ENCODE peak calls at places on chromosomes 12 and 14, in ten cellular contexts. N, R, J, W, O, G, P, C, Y and Q are unnamed samples.

GRCh38 chr14:63603749-63604277 is 37.9 kb downstream of the WDR89 start:
- DNase-seq in N (no peak), R (no peak), J (no peak), W (no peak), O (no peak), G (no peak), P (no peak), C (no peak), Y (no peak), Q (no peak)

GRCh38 chr14:63891148-63891964 is 38.6 kb downstream of the SYNE2 start:
- DNase-seq in N (no peak), R (peak), J (peak), W (no peak), O (no peak), G (peak), P (no peak), C (no peak), Y (no peak), Q (no peak)

GRCh38 chr12:66403746-66404145 is 101.5 kb downstream of the HELB start:
- DNase-seq in N (no peak), R (no peak), J (no peak), W (no peak), O (no peak), G (no peak), P (no peak), C (no peak), Y (no peak), Q (no peak)

GRCh38 chr12:117209626-117210025 is 19.4 kb upstream of the FBXO21 start:
- DNase-seq in N (no peak), R (no peak), J (no peak), W (no peak), O (no peak), G (no peak), P (no peak), C (no peak), Y (no peak), Q (no peak)

GRCh38 chr14:64060648-64061096 is 207.9 kb downstream of the SYNE2 start:
- DNase-seq in N (no peak), R (peak), J (peak), W (peak), O (no peak), G (no peak), P (no peak), C (peak), Y (no peak), Q (no peak)

GRCh38 chr14:20652996-20653975 is 11.8 kb upstream of the OR6S1 start:
- DNase-seq in N (no peak), R (peak), J (peak), W (peak), O (no peak), G (no peak), P (no peak), C (no peak), Y (no peak), Q (peak)

GRCh38 chr12:44002607-44003006 is 166.7 kb downstream of the TMEM117 start:
- DNase-seq in N (no peak), R (no peak), J (no peak), W (no peak), O (no peak), G (no peak), P (no peak), C (no peak), Y (no peak), Q (no peak)

GRCh38 chr12:57604454-57605307 is at the start of gene DTX3:
- DNase-seq in N (no peak), R (peak), J (peak), W (no peak), O (peak), G (peak), P (no peak), C (no peak), Y (peak), Q (peak)

GRCh38 chr14:65849558-65849957 is 437.0 kb downstream of the FUT8 start:
- DNase-seq in N (no peak), R (no peak), J (no peak), W (no peak), O (no peak), G (no peak), P (no peak), C (no peak), Y (peak), Q (no peak)

GRCh38 chr12:22121224-22121623 is 75.2 kb downstream of the CMAS start:
- DNase-seq in N (no peak), R (no peak), J (peak), W (no peak), O (no peak), G (no peak), P (no peak), C (peak), Y (no peak), Q (no peak)

GRCh38 chr12:3313655-3314305 is 177.2 kb upstream of the PRMT8 start:
- DNase-seq in N (no peak), R (peak), J (peak), W (no peak), O (no peak), G (no peak), P (no peak), C (no peak), Y (no peak), Q (peak)

GRCh38 chr12:104722541-104723534 is 235.3 kb downstream of the SLC41A2 start:
- DNase-seq in N (no peak), R (no peak), J (no peak), W (no peak), O (no peak), G (no peak), P (no peak), C (no peak), Y (no peak), Q (no peak)

GRCh38 chr14:21748869-21749303 is 75.3 kb upstream of the OR4E1 start:
- DNase-seq in N (no peak), R (peak), J (peak), W (no peak), O (no peak), G (no peak), P (no peak), C (peak), Y (no peak), Q (peak)

GRCh38 chr12:4355843-4356327 is 23.6 kb downstream of the FGF23 start:
- DNase-seq in N (no peak), R (peak), J (peak), W (peak), O (no peak), G (no peak), P (no peak), C (peak), Y (no peak), Q (peak)

GRCh38 chr12:127779301-127780045 is 487.5 kb upstream of the TMEM132C start:
- DNase-seq in N (no peak), R (no peak), J (no peak), W (no peak), O (no peak), G (no peak), P (no peak), C (no peak), Y (no peak), Q (peak)

GRCh38 chr12:100265732-100266131 is 1.1 kb downstream of the DEPDC4 start:
- DNase-seq in N (no peak), R (no peak), J (no peak), W (no peak), O (no peak), G (no peak), P (no peak), C (no peak), Y (no peak), Q (no peak)

GRCh38 chr12:132502149-132502881 is 12.4 kb downstream of the FBRSL1 start:
- DNase-seq in N (no peak), R (no peak), J (peak), W (no peak), O (no peak), G (no peak), P (no peak), C (no peak), Y (no peak), Q (no peak)

GRCh38 chr12:62654558-62655241 is 188.1 kb downstream of the MON2 start:
- DNase-seq in N (no peak), R (no peak), J (peak), W (no peak), O (no peak), G (no peak), P (no peak), C (no peak), Y (peak), Q (no peak)

GRCh38 chr12:105476616-105477015 is 146.1 kb downstream of the C12orf75 start:
- DNase-seq in N (no peak), R (no peak), J (no peak), W (no peak), O (no peak), G (no peak), P (no peak), C (no peak), Y (no peak), Q (no peak)

GRCh38 chr12:99810718-99811593 is 163.4 kb downstream of the GARIN6 start:
- DNase-seq in N (no peak), R (peak), J (no peak), W (no peak), O (no peak), G (no peak), P (no peak), C (no peak), Y (no peak), Q (peak)

GRCh38 chr12:109759595-109759994 is 46.0 kb downstream of the FAM222A start:
- DNase-seq in N (no peak), R (no peak), J (peak), W (no peak), O (no peak), G (peak), P (no peak), C (peak), Y (no peak), Q (no peak)

GRCh38 chr14:64640839-64641238 is 63.4 kb upstream of the PLEKHG3 start:
- DNase-seq in N (no peak), R (no peak), J (no peak), W (no peak), O (no peak), G (no peak), P (no peak), C (no peak), Y (no peak), Q (no peak)

GRCh38 chr12:99695050-99695449 is 47.5 kb downstream of the GARIN6 start:
- DNase-seq in N (no peak), R (no peak), J (no peak), W (no peak), O (no peak), G (no peak), P (no peak), C (no peak), Y (no peak), Q (no peak)

GRCh38 chr12:3641428-3641883 is 111.5 kb downstream of the CRACR2A start:
- DNase-seq in N (peak), R (peak), J (no peak), W (peak), O (no peak), G (no peak), P (peak), C (no peak), Y (no peak), Q (peak)

GRCh38 chr14:80110721-80111120 is 100.6 kb downstream of the DIO2 start:
- DNase-seq in N (no peak), R (no peak), J (no peak), W (no peak), O (no peak), G (no peak), P (no peak), C (no peak), Y (no peak), Q (no peak)

GRCh38 chr14:73723799-73724621 is 9.8 kb upstream of the PNMA1 start:
- DNase-seq in N (peak), R (peak), J (peak), W (no peak), O (peak), G (no peak), P (peak), C (no peak), Y (peak), Q (peak)

GRCh38 chr12:116087962-116088361 is 189.5 kb downstream of the MED13L start:
- DNase-seq in N (no peak), R (no peak), J (no peak), W (no peak), O (no peak), G (no peak), P (no peak), C (no peak), Y (no peak), Q (no peak)
- TF ChIP-seq CTCF in N (no peak), R (no peak), J (no peak), W (no peak), O (no peak), G (no peak), P (no peak), C (no peak), Y (no peak), Q (no peak)

DNA sequence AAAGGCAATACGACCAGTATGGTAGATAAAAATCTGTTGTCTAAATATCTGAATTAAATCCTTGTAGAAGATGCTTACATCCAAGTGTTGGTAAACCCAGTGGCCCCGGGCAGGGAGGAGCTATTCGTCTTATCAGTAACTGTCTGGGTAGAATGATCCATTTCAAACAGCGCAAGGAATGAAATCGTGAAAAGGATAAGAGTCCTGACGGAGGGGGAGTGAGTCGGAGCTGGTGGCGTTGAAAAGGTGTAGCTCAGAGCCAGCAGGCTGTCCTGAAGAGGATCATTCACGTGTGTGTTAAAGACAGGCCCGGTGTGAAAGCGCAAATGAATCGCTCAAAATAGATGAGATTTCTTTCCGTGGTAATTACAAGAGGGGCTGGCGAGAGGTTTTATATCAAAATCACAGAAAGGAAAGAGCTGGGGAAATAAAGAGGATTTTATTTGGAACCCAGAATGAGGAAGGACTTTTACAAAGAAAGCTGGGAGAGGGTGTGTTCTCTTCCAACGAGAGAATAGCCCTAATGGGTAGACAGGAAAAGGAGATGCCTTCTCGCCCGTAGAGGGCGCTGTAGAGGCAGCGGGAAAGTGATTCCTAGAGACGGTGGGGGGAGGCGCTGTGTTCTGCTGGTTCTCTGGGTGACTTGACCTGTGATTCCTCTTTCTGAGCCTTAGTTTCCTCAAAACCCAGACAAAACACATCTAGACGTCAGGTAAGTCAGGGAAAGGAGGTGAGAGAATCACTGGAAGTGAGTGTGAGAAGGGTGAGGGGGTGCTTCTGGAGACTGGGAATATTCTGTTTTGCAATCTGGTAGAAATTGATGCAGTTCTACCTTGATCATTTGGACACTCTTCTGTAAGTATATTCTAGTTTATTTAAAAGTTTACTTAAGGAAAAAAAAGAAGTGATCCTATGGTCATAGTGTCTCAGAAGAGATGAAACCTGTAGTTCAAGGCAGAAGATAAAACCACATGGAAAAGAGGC is 39.3 kb downstream of the SRRM4 start:
- DNase-seq in N (no peak), R (peak), J (peak), W (no peak), O (peak), G (peak), P (no peak), C (peak), Y (no peak), Q (no peak)
- TF ChIP-seq CTCF in N (no peak), R (no peak), J (peak), W (peak), O (peak), G (peak), P (no peak), C (no peak), Y (no peak), Q (no peak)

GRCh38 chr12:85949253-85949652 is 75.2 kb downstream of the NTS start:
- DNase-seq in N (no peak), R (no peak), J (peak), W (no peak), O (no peak), G (no peak), P (no peak), C (no peak), Y (no peak), Q (no peak)

GRCh38 chr12:85951823-85952222 is 77.7 kb downstream of the NTS start:
- DNase-seq in N (no peak), R (peak), J (no peak), W (no peak), O (no peak), G (no peak), P (no peak), C (no peak), Y (no peak), Q (no peak)

DNA sequence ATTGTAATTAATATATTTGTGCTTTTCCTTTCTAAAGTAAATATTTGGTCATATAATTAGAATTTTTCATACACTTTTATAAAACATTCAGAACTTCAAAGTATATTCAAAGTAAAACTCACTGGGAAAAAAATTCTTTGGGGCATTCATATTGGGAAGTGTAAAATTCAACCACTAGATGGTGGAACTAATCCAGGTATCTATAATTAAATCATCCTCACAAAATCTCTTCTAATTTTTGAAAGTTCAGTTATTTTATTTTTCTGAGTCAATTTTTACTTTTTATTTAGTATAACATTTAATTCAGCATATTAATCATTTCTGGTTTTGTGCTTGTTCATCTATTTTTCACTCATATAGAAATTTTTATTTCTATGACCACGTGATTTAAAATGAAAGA is 81.0 kb downstream of the NTS start:
- DNase-seq in N (no peak), R (peak), J (no peak), W (no peak), O (no peak), G (no peak), P (no peak), C (no peak), Y (no peak), Q (no peak)
- TF ChIP-seq CTCF in N (no peak), R (peak), J (peak), W (no peak), O (no peak), G (no peak), P (no peak), C (no peak), Y (no peak), Q (peak)

DNA sequence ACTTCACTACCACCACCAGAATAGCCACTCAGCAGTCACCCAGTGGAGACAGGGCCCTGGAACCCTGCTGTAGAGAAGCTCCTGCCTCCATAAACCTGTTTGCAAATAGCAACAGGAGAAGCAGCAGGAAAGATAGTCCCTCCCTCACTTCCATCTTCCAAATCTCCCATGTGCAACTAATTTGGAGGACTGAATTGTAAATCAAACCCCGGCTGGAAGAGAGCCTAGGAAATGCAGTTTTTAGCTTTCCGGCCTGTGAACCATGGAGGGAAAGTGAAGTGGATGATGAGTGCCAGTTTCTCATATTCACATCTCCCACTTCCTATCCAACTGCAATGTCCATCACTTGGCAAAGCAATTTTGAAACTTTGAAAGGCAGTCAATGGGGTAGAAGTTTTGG is 167.2 kb upstream of the FRMD6 start:
- DNase-seq in N (no peak), R (no peak), J (no peak), W (no peak), O (no peak), G (no peak), P (no peak), C (no peak), Y (no peak), Q (peak)
- TF ChIP-seq CTCF in N (no peak), R (no peak), J (no peak), W (no peak), O (no peak), G (no peak), P (no peak), C (no peak), Y (no peak), Q (no peak)

DNA sequence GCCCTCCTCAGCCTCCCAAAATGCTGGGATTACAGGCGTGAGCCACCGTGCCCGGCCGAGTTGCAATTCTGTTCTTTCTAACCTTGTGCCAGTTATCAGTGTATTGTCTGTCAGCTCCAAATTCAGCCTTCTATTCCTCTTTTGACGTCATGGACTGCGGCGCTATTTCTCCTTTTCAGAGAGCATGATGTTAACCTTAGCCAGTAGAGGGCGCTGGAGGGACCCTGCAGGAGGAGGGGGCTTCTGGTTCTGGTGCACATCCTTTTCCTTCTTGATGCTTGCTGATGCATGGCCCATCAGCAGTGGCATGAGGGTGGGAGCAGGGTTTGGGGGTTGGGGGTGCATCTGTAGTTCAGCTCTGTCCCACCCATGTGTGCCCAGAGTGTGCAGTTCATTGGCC is 179.3 kb upstream of the RMST start:
- DNase-seq in N (no peak), R (no peak), J (peak), W (no peak), O (no peak), G (no peak), P (no peak), C (no peak), Y (no peak), Q (no peak)
- TF ChIP-seq CTCF in N (no peak), R (no peak), J (peak), W (no peak), O (no peak), G (no peak), P (no peak), C (no peak), Y (no peak), Q (no peak)

GRCh38 chr14:103509864-103510263 is 12.8 kb downstream of the CKB start:
- DNase-seq in N (no peak), R (no peak), J (no peak), W (no peak), O (no peak), G (no peak), P (no peak), C (no peak), Y (peak), Q (no peak)

GRCh38 chr14:103508521-103508920 is 14.1 kb downstream of the CKB start:
- DNase-seq in N (no peak), R (no peak), J (no peak), W (no peak), O (no peak), G (no peak), P (no peak), C (no peak), Y (no peak), Q (no peak)

GRCh38 chr14:103508930-103509329 is 13.7 kb downstream of the CKB start:
- DNase-seq in N (no peak), R (no peak), J (no peak), W (no peak), O (no peak), G (no peak), P (no peak), C (no peak), Y (no peak), Q (no peak)

GRCh38 chr14:103511022-103511693 is 11.5 kb downstream of the CKB start:
- DNase-seq in N (no peak), R (no peak), J (no peak), W (no peak), O (no peak), G (no peak), P (no peak), C (no peak), Y (peak), Q (no peak)

DNA sequence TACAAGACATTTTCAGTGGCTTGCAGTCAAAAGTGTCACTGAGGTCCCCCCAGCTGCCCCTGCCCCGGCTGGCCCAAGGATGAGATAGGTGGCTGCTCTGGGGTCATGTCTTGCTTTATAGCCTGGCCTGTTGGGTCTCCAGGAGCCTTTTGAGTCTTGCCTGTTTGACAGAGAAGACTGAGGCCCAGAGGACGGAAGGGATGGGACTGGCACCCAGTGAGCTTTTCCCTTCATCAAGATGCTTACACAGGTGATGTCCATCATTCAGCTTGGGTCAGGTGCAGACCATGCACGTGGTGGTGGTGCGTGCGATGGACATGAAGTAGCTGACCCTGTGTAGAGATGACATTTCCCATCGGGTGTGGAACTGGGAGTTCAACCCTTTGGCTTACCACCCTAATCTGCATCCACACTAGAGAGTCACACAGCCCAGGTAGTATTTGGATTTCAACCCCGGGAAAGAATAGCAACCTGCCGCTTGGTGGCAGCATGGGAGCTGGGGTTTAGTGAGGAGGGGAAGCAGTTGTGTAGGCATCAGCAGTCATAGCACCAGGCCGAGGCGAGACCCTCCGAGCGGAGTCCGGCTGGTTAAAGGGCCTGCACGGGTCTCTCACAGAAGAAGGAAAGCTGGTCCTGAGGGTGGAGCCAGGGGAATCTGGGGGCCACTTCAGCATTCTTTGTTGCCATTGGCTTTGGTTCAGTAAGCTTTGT is 12.2 kb downstream of the CKB start:
- DNase-seq in N (no peak), R (no peak), J (no peak), W (no peak), O (no peak), G (no peak), P (no peak), C (no peak), Y (no peak), Q (no peak)
- TF ChIP-seq CTCF in N (no peak), R (no peak), J (peak), W (no peak), O (no peak), G (no peak), P (no peak), C (no peak), Y (no peak), Q (no peak)